ENCODE peak calls at places on chromosome 7, in five cellular contexts. R is IMR-90, U is body of pancreas, C is OCI-LY7, N is fibroblast of pulmonary artery. G is an unnamed sample.

GRCh38 chr7:26356266-26356665 is 64.6 kb downstream of the SNX10 start:
- DNase-seq in R (no peak), U (no peak), C (no peak), N (no peak), G (no peak)

GRCh38 chr7:91759205-91759863 is 121.2 kb downstream of the MTERF1 start:
- DNase-seq in U (peak), R (no peak), C (no peak), N (peak), G (no peak)

GRCh38 chr7:66847879-66848810 is 72.9 kb upstream of the TMEM248 start:
- DNase-seq in R (peak), U (no peak), C (no peak), N (peak), G (no peak)

GRCh38 chr7:91264083-91264923 is at the start of gene FZD1:
- DNase-seq in U (peak), N (peak), R (peak), C (peak), G (peak)

GRCh38 chr7:157558061-157558460 is 221.3 kb downstream of the DNAJB6 start:
- DNase-seq in U (no peak), R (no peak), C (no peak), N (no peak), G (no peak)

GRCh38 chr7:140670343-140670935 is 2.3 kb upstream of the ADCK2 start:
- DNase-seq in U (no peak), C (peak), N (no peak), R (no peak), G (no peak)

GRCh38 chr7:115724400-115725056 is 306.0 kb downstream of the TFEC start:
- DNase-seq in R (no peak), N (peak), C (no peak), U (peak), G (no peak)

GRCh38 chr7:95434501-95435421 is at the start of gene PON2:
- DNase-seq in C (no peak), R (peak), N (peak), U (peak), G (no peak)

GRCh38 chr7:128005759-128006159 is 25.5 kb downstream of the LRRC4 start:
- DNase-seq in N (no peak), U (no peak), C (no peak), R (no peak), G (no peak)

GRCh38 chr7:76244781-76245391 is 43.2 kb downstream of the SRRM3 start:
- DNase-seq in C (no peak), R (no peak), U (no peak), N (no peak), G (no peak)

GRCh38 chr7:27245798-27246691 is 3.4 kb downstream of the EVX1 start:
- DNase-seq in N (no peak), R (no peak), U (peak), C (no peak), G (no peak)

GRCh38 chr7:94289071-94289470 is 105.6 kb upstream of the COL1A2 start:
- DNase-seq in U (peak), N (peak), R (peak), C (peak), G (no peak)

GRCh38 chr7:37585064-37585463 is 98.5 kb upstream of the GPR141 start:
- DNase-seq in R (no peak), N (no peak), U (no peak), C (no peak), G (no peak)

GRCh38 chr7:20561466-20561865 is 54.0 kb upstream of the ABCB5 start:
- DNase-seq in U (no peak), R (no peak), C (no peak), N (peak), G (no peak)

DNA sequence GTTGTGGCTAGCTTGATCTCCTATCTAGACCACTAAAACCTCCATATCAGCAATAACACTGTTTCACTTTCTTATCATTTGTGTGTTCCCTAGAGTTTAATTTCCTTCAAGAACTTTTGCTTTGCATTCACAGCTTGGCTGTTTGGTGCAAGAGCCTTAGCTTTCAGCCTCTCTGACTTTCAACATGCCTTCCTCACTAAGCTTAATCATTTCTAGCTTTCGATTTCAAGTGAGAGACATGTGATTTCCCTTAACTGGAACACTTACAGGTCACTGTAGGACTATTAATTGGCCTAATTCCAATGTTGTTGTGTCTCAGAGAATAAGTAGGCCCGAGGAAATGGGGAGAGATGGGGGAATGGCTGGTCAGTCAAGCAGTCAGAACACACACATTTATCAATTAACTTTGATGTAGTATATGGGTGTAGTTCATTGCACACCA is 10.6 kb upstream of the BPGM start:
- DNase-seq in N (peak), U (no peak), C (no peak), R (no peak), G (no peak)
- H3K4me3 ChIP-seq in N (no peak), U (no peak), C (no peak), R (no peak), G (no peak)

DNA sequence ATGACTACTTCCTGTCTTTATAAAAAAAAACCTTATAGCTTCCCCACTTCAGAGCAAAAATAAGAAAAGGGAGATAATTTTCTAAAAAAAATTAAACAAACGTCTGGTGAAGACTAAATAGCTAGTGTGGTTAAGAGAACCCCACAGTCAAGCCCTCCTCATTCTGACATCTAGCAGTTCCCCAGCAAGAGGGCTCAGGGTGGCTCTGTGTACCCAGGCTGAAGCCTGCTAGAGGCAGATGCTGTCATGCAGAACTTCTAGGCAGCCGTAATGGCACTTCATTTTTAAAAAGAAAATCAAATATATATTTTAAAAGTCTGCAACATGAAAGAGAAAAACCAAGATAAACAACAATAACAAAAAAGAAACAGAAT is 223.1 kb upstream of the KLF14 start:
- DNase-seq in R (no peak), C (peak), N (no peak), U (no peak), G (peak)
- H3K4me3 ChIP-seq in R (no peak), C (no peak), N (no peak), U (no peak), G (no peak)

GRCh38 chr7:56175086-56175760 is 59.0 kb upstream of the NUPR2 start:
- DNase-seq in N (no peak), R (no peak), U (peak), C (no peak), G (no peak)

GRCh38 chr7:56175784-56176183 is 59.6 kb upstream of the NUPR2 start:
- DNase-seq in C (no peak), U (peak), R (no peak), N (no peak), G (no peak)

DNA sequence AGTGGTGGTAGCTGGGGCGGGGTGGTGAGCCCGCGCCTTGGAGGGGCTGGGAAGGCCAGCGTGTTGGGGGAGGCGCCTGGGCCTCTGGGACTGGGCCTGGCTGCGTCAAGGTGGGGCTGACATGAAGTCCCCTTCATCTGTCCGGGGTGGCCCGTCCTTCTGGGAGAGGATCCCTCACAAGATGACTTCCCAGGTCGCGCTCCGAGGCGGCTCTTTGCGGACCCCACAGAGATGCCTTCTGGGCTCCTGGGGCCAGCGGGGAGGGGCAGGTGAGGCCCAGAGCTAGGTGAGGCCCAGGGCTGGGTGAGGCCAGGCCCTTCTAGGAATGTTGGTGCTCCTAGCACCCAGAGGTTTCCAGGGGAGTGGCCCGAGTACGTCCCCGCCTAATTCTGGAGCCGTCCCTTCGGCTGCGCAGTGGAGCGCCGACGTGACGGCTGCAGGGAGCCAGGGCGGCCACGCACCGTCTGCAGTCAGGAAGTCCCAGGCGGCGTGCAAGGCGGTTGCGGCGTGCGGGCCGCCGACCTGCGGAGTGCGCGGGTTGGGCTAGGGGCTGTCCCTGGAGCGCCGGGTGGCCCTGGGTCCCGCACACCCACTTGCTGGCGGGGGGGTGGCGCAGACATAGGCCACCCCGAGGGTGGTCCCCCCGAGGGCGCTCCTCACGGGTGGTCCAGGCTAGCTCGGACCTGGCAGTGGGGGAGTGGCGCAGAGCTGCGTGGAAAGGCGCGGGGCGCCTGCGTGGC is 58.3 kb upstream of the NUPR2 start:
- DNase-seq in U (no peak), R (no peak), N (no peak), C (no peak), G (no peak)
- H3K4me3 ChIP-seq in U (no peak), R (no peak), N (no peak), C (no peak), G (no peak)

GRCh38 chr7:100894860-100895700 is 608 bp downstream of the ACHE start:
- DNase-seq in U (peak), N (no peak), R (no peak), C (peak), G (no peak)

GRCh38 chr7:100895701-100895955 is at the start of gene ACHE:
- DNase-seq in C (no peak), N (no peak), R (no peak), U (no peak), G (no peak)

GRCh38 chr7:100897111-100897608 is 1.5 kb upstream of the ACHE start:
- DNase-seq in N (no peak), C (peak), R (no peak), U (peak), G (no peak)

GRCh38 chr7:100896743-100897051 is 1.0 kb upstream of the ACHE start:
- DNase-seq in U (no peak), R (no peak), C (no peak), N (no peak), G (no peak)

DNA sequence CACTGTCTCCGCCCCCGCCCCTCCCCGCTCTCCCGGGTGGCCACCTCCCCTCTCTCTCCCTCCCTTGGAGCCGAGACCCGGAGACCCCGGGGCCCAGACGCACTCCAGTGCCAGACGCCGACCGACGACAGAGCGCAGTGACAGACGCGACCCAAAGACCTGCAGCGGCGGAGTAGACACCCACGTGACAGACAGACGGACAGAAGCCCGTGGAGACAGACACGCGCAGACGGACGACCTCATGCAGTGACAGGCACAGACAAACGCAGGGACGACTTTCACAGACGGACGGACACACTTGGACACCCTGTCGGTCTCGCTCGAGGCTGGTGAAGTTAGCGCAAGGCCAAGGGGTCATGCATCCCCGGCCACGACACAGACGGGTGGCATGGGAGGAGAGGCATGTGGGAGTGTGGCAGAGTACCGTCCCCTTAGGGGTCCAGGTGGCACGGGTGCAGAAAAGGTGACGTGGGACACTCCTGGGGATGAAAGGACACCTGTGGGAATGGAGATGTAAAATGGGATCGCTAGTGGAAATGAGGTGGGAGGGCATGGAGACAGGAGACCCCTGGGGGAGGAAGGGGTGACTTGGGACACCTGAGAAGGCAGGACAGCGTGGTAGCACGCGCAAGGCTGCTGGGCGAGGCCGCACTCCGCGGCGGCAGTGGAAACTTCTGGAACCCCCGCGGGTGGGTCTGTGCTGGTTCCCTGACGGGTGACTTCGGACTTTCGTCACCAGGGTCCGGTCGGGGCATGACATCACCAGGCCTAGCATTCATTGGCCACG is 461 bp upstream of the ACHE start:
- DNase-seq in R (no peak), N (no peak), U (peak), C (no peak), G (no peak)
- H3K4me3 ChIP-seq in R (no peak), N (no peak), U (no peak), C (no peak), G (no peak)